ENCODE peak calls at places on chromosomes 11 and 22, in four cellular contexts. Q is Peyer's patch, A is GM12865, M is body of pancreas. C is an unnamed sample.

GRCh38 chr22:25169278-25170031 is 30.2 kb upstream of the CRYBB3 start:
- DNase-seq in A (no peak), Q (no peak), M (no peak), C (no peak)

GRCh38 chr11:76025068-76025467 is 181.2 kb downstream of the WNT11 start:
- DNase-seq in M (no peak), Q (no peak), A (peak; percentile 37), C (no peak)

GRCh38 chr11:131601586-131601985 is 231.2 kb downstream of the NTM start:
- DNase-seq in Q (no peak), A (no peak), M (no peak), C (no peak)

GRCh38 chr11:14904745-14905103 is 12.7 kb upstream of the CYP2R1 start:
- DNase-seq in M (peak; percentile 86), Q (peak; percentile 86), A (peak; percentile 83), C (peak; percentile 78)

GRCh38 chr11:66126808-66127555 is 56.9 kb downstream of the PACS1 start:
- DNase-seq in A (peak; percentile 84), Q (no peak), M (peak; percentile 59), C (peak; percentile 42)

GRCh38 chr11:122748968-122749687 is 89.2 kb upstream of the CRTAM start:
- DNase-seq in M (peak; percentile 77), Q (no peak), A (peak; percentile 81), C (peak; percentile 76)

GRCh38 chr11:15326535-15326934 is 211.8 kb downstream of the INSC start:
- DNase-seq in M (no peak), Q (no peak), A (no peak), C (no peak)

GRCh38 chr11:47259178-47259977 is 1.6 kb downstream of the NR1H3 start:
- DNase-seq in M (no peak), Q (no peak), A (peak; percentile 33), C (peak; percentile 77)

GRCh38 chr11:128686745-128687177 is 7.1 kb upstream of the FLI1 start:
- DNase-seq in Q (peak; percentile 56), M (peak; percentile 40), A (peak; percentile 61), C (peak; percentile 58)

GRCh38 chr22:31923166-31923565 is 21.2 kb upstream of the YWHAH start:
- DNase-seq in Q (no peak), M (peak; percentile 71), A (no peak), C (no peak)

GRCh38 chr11:73750238-73750637 is 10.6 kb downstream of the RAB6A start:
- DNase-seq in Q (no peak), M (no peak), A (no peak), C (no peak)

GRCh38 chr11:72975778-72976520 is 161.7 kb downstream of the ATG16L2 start:
- DNase-seq in A (no peak), Q (no peak), M (no peak), C (no peak)

GRCh38 chr22:47656806-47657205 is 894.4 kb downstream of the TBC1D22A start:
- DNase-seq in M (no peak), Q (no peak), A (no peak), C (no peak)

GRCh38 chr22:44932493-44932892 is 77.3 kb downstream of the PHF21B start:
- DNase-seq in Q (no peak), A (no peak), M (no peak), C (no peak)

GRCh38 chr22:50115693-50116092 is 25.9 kb downstream of the MOV10L1 start:
- DNase-seq in A (no peak), Q (no peak), M (no peak), C (no peak)

GRCh38 chr11:96081561-96081960 is 157.7 kb upstream of the MTMR2 start:
- DNase-seq in Q (no peak), A (no peak), M (no peak), C (no peak)

GRCh38 chr11:2263012-2263565 is 7.3 kb downstream of the ASCL2 start:
- DNase-seq in Q (peak; percentile 46), A (no peak), M (no peak), C (no peak)

GRCh38 chr11:116176484-116177005 is 596.2 kb downstream of the BUD13 start:
- DNase-seq in A (peak; percentile 7), Q (no peak), M (no peak), C (no peak)

GRCh38 chr11:1644601-1645356 is 15.2 kb downstream of the KRTAP5-5 start:
- DNase-seq in A (no peak), Q (no peak), M (no peak), C (no peak)

GRCh38 chr11:115112779-115113178 is 391.4 kb downstream of the CADM1 start:
- DNase-seq in M (no peak), Q (no peak), A (no peak), C (no peak)

GRCh38 chr11:115912484-115912945 is 408.3 kb upstream of the CADM1 start:
- DNase-seq in Q (no peak), M (peak; percentile 37), A (peak; percentile 83), C (no peak)

GRCh38 chr11:47413908-47414684 is 5.7 kb downstream of the SLC39A13 start:
- DNase-seq in Q (no peak), A (no peak), M (peak; percentile 60), C (no peak)

GRCh38 chr11:3989251-3989650 is 105.3 kb upstream of the RRM1 start:
- DNase-seq in Q (peak; percentile 49), A (no peak), M (no peak), C (no peak)

GRCh38 chr22:50526849-50527801 is 1.7 kb upstream of the SCO2 start:
- DNase-seq in A (peak; percentile 92), M (peak; percentile 65), Q (no peak), C (peak; percentile 81)

GRCh38 chr11:35419713-35420333 is 465 bp upstream of the SLC1A2 start:
- DNase-seq in Q (no peak), M (no peak), A (no peak), C (peak; percentile 27)

GRCh38 chr22:38257170-38257569 is 15.6 kb downstream of the TMEM184B start:
- DNase-seq in A (no peak), M (no peak), Q (no peak), C (no peak)

GRCh38 chr11:85281550-85281949 is 345.6 kb downstream of the DLG2 start:
- DNase-seq in M (no peak), Q (no peak), A (no peak), C (no peak)

GRCh38 chr11:45995342-45995734 is 72.9 kb downstream of the LARGE2 start:
- DNase-seq in M (no peak), Q (no peak), A (no peak), C (no peak)

GRCh38 chr11:35389897-35390462 is 29.4 kb downstream of the SLC1A2 start:
- DNase-seq in M (peak; percentile 49), A (peak; percentile 31), Q (no peak), C (peak; percentile 36)

GRCh38 chr11:68461284-68461861 is 821 bp downstream of the PPP6R3 start:
- DNase-seq in Q (no peak), A (peak; percentile 45), M (peak; percentile 43), C (no peak)

GRCh38 chr11:47376183-47376542 is 2.2 kb downstream of the SPI1 start:
- DNase-seq in Q (no peak), M (no peak), A (no peak), C (no peak)

GRCh38 chr11:78149646-78150045 is 10.2 kb upstream of the ALG8 start:
- DNase-seq in M (no peak), A (no peak), Q (no peak), C (no peak)
- TF ChIP-seq CTCF in M (no peak), A (no peak), Q (no peak), C (no peak)

DNA sequence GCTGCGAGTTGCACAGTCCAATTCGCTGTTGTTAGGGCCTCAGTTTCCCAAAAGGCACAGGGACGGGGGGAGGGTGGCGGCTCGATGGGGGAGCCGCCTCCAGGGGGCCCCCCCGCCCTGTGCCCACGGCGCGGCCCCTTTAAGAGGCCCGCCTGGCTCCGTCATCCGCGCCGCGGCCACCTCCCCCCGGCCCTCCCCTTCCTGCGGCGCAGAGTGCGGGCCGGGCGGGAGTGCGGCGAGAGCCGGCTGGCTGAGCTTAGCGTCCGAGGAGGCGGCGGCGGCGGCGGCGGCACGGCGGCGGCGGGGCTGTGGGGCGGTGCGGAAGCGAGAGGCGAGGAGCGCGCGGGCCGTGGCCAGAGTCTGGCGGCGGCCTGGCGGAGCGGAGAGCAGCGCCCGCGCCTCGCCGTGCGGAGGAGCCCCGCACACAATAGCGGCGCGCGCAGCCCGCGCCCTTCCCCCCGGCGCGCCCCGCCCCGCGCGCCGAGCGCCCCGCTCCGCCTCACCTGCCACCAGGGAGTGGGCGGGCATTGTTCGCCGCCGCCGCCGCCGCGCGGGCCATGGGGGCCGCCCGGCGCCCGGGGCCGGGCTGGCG is at the start of gene BCR:
- DNase-seq in A (peak; percentile 77), M (peak; percentile 75), Q (peak; percentile 83), C (peak; percentile 88)
- TF ChIP-seq CTCF in A (no peak), M (no peak), Q (no peak), C (peak; percentile 10)

GRCh38 chr11:88280673-88281316 is 56.7 kb downstream of the CTSC start:
- DNase-seq in M (peak; percentile 9), Q (no peak), A (no peak), C (no peak)

GRCh38 chr11:88282789-88283188 is 54.7 kb downstream of the CTSC start:
- DNase-seq in M (no peak), A (no peak), Q (no peak), C (no peak)

GRCh38 chr11:88284306-88285057 is 53.1 kb downstream of the CTSC start:
- DNase-seq in Q (no peak), M (no peak), A (no peak), C (no peak)

GRCh38 chr11:88275636-88276035 is 61.9 kb downstream of the CTSC start:
- DNase-seq in M (no peak), A (no peak), Q (no peak), C (no peak)

DNA sequence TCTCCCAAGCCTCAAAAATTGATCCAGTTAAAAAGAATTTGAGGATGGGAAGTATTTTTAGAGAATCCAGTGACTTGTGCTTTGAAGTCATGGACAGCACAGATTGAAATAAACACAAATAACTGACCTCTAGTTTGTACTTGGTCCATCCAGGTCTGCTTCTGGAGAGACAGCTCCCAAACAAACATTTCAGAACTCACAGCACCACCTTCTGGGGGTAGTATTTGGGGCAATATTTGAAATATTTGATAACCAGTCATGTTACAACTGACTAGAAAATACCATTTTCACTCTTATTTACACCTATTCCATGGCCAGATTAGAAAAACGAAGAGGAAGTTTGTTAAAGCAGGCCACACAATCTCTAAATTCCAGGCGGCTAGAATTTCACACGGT is 56.2 kb downstream of the CTSC start:
- DNase-seq in A (no peak), Q (no peak), M (no peak), C (no peak)
- TF ChIP-seq CTCF in A (no peak), Q (no peak), M (no peak), C (no peak)

GRCh38 chr11:29527391-29527936 is 489.4 kb downstream of the KCNA4 start:
- DNase-seq in M (no peak), Q (no peak), A (peak; percentile 35), C (no peak)
- TF ChIP-seq CTCF in M (no peak), Q (no peak), A (peak; percentile 26), C (no peak)

DNA sequence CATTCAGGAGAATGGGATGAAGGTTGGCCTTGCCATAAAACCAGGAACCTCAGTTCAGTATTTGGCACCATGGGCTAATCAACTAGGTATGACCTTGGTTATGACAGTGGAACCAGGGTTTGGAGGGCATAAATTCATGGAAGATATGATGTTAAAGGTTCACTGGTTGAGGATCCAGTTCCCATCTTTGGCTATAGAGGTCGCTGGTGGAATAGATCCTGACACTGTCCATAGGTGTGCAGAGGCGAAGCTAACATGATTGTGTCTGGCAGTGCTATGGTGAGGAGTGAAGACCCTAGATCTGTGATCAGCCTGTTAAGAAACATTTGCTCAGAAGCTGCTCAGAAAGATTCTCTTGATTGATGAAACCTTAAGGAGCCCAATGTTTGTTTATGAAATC is 5.7 kb downstream of the NF2 start:
- DNase-seq in A (no peak), M (no peak), Q (no peak), C (no peak)
- TF ChIP-seq CTCF in A (no peak), M (no peak), Q (no peak), C (no peak)

C was measured in GM13976.